ENCODE peak calls at places on chromosomes 12 and 14, in nine cellular contexts. Q is hepatocyte, A is thyroid gland, T is right cardiac atrium, N is pancreas, R is stomach, Z is heart right ventricle, P is ovary, M is aorta. W is an unnamed sample.
A peak's percentile ranks its signal among the peaks of the same experiment; 100 is the strongest.

GRCh38 chr12:109717390-109718357 is 4.0 kb downstream of the FAM222A start:
- DNase-seq in T (no peak), R (no peak), P (no peak), Q (no peak), M (no peak), A (no peak), Z (no peak), N (no peak), W (no peak)

GRCh38 chr12:49889361-49890095 is 14.2 kb downstream of the FAIM2 start:
- DNase-seq in N (no peak), T (peak; percentile 32), R (no peak), Q (no peak), Z (no peak), A (no peak), P (no peak), M (peak; percentile 33), W (no peak)

GRCh38 chr12:7344831-7345230 is 41.0 kb downstream of the ACSM4 start:
- DNase-seq in P (no peak), R (no peak), A (no peak), N (no peak), T (no peak), Q (no peak), Z (no peak), M (no peak), W (no peak)

GRCh38 chr12:118150625-118151024 is 14.7 kb downstream of the PEBP1 start:
- DNase-seq in T (no peak), R (no peak), A (peak; percentile 34), N (no peak), Z (no peak), Q (no peak), P (no peak), M (no peak), W (no peak)

GRCh38 chr14:31340297-31341063 is 79.9 kb downstream of the HEATR5A start:
- DNase-seq in N (no peak), R (no peak), Q (no peak), P (no peak), Z (no peak), M (no peak), A (no peak), T (no peak), W (no peak)

GRCh38 chr14:74290415-74290814 is 12.3 kb downstream of the ABCD4 start:
- DNase-seq in A (no peak), P (no peak), Z (no peak), N (no peak), M (no peak), Q (no peak), R (no peak), T (no peak), W (no peak)

GRCh38 chr12:108495054-108495453 is 20.0 kb upstream of the FICD start:
- DNase-seq in M (no peak), P (no peak), Q (no peak), N (no peak), R (no peak), Z (no peak), A (no peak), T (no peak), W (no peak)

GRCh38 chr12:102885043-102885932 is 31.8 kb downstream of the PAH start:
- DNase-seq in P (no peak), R (no peak), A (no peak), T (no peak), Z (no peak), Q (peak; percentile 64), M (no peak), N (peak; percentile 71), W (peak; percentile 51)

GRCh38 chr12:104526320-104526719 is 69.6 kb downstream of the CHST11 start:
- DNase-seq in R (no peak), A (no peak), Z (no peak), M (no peak), Q (no peak), N (no peak), T (no peak), P (no peak), W (no peak)

GRCh38 chr14:23558363-23559009 is 2.4 kb downstream of the THTPA start:
- DNase-seq in Q (no peak), P (no peak), A (no peak), M (no peak), N (no peak), Z (no peak), R (no peak), T (peak; percentile 19), W (no peak)

GRCh38 chr14:101475468-101476257 is 85.6 kb upstream of the DIO3 start:
- DNase-seq in Z (no peak), N (peak; percentile 55), R (peak; percentile 23), T (no peak), A (no peak), P (peak; percentile 72), Q (peak; percentile 64), M (no peak), W (no peak)

GRCh38 chr12:111268738-111269572 is 99.9 kb downstream of the PHETA1 start:
- DNase-seq in N (no peak), R (no peak), M (no peak), P (no peak), Q (no peak), A (no peak), Z (no peak), T (no peak), W (no peak)

GRCh38 chr14:104870368-104871144 is 5.5 kb downstream of the CEP170B start:
- DNase-seq in P (peak; percentile 22), M (no peak), N (peak; percentile 63), A (peak; percentile 20), Q (no peak), Z (peak; percentile 34), T (peak; percentile 71), R (peak; percentile 44), W (no peak)

DNA sequence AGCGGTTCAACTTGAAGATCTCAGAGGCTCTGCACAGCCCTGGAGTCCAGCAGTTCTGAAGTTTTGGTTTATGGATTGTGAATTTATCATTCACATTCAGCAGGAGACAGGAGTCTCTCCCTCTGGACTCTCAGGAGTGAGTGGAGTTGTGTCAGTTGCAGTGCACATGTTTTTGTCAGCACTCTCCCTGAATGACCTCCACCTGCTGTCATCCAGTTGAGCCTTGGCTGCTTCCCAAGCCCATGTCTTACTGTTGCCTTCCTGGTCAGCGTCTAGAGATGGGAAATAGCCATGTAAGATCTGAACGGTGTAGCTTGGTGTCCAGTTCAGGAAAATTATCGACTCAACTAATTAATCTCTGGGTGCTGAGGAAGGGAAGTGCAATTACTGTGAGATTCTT is 133.2 kb downstream of the PRKCH start:
- DNase-seq in Z (peak; percentile 30), T (no peak), Q (no peak), M (no peak), N (peak; percentile 49), P (no peak), R (no peak), A (peak; percentile 41), W (no peak)
- H3K4me3 ChIP-seq in Z (no peak overlapping the region), T (no peak overlapping the region), Q (no peak overlapping the region), M (no peak overlapping the region), N (no peak overlapping the region), P (no peak overlapping the region), R (no peak overlapping the region), A (no peak overlapping the region), W (no peak overlapping the region)

GRCh38 chr12:124492879-124493808 is 74.3 kb downstream of the NCOR2 start:
- DNase-seq in P (no peak), Z (peak; percentile 19), T (peak; percentile 60), Q (no peak), M (no peak), N (no peak), A (no peak), R (no peak), W (peak; percentile 18)

GRCh38 chr12:124490584-124491305 is 76.7 kb downstream of the NCOR2 start:
- DNase-seq in N (peak; percentile 95), A (peak; percentile 75), Q (peak; percentile 72), P (peak; percentile 67), M (peak; percentile 78), R (peak; percentile 96), T (peak; percentile 96), Z (peak; percentile 89), W (peak; percentile 27)

GRCh38 chr12:124489915-124490583 is 77.4 kb downstream of the NCOR2 start:
- DNase-seq in M (no peak), T (peak; percentile 16), Z (no peak), A (no peak), P (peak; percentile 12), R (no peak), Q (no peak), N (no peak), W (no peak)

GRCh38 chr12:124491310-124491709 is 76.1 kb downstream of the NCOR2 start:
- DNase-seq in T (peak; percentile 4), A (no peak), Z (no peak), Q (no peak), R (no peak), M (no peak), N (no peak), P (no peak), W (no peak)

GRCh38 chr12:124491856-124492420 is 75.5 kb downstream of the NCOR2 start:
- DNase-seq in Z (peak; percentile 13), N (no peak), T (peak; percentile 54), M (no peak), P (no peak), A (no peak), Q (no peak), R (no peak), W (no peak)
- H3K4me1 ChIP-seq in Z (peaks cover 18% of the 10 kb centered on the region), N (peaks cover 27% of the 10 kb centered on the region), T (peaks cover 27% of the 10 kb centered on the region), M (no peaks in the 10 kb centered on the region), P (peaks cover 18% of the 10 kb centered on the region), A (no peaks in the 10 kb centered on the region), Q (peaks cover 15% of the 10 kb centered on the region), R (peaks cover 38% of the 10 kb centered on the region), W (peaks cover 3% of the 10 kb centered on the region)

DNA sequence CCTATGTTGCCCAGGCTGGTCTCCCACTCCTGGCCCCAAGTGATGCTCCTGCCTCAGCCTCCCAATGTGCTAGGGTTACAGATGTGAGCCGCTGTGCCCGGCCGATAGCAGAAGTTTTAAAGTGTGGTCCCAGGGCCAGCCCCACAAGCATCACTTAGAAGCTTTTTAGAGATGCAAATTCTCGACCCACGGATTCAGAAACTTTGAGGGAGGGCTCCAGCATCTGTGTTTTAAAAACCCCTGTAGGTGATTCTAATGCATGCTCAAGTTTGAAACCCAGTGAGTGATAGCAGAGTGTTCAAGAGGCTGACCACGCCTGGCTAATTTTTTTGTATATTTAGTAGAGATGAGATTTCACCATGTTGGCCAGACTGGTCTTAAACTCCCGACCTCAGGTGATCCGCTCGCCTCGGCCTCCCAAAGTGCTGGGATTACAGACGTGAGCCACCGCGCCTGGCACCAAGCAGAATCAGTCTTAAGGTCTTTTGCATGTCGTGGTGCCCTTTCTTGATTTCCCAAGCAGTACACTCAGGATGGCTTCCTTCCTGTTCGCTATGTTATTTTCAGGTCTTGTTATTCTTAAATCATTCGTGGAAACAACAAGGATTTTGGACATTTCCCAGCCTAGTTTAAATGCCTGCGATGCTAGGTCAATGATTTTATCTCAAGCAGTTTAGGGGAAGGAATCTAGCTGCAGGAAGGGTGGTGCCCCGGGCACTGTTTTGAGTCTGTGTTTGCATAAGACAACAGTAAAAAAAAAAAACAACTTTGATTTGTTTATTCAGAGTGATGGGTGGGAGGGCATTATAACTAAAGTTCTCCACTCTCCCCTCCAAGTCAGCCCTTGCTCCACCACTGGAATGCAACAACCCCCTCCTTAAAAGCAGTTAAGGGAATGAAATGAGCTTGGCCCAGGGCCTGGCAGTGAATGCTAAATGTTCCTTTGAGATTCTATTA is 9.2 kb upstream of the RILPL2 start:
- DNase-seq in T (peak; percentile 73), P (no peak), A (peak; percentile 86), Q (peak; percentile 49), R (peak; percentile 54), Z (peak; percentile 28), M (peak; percentile 77), N (no peak), W (no peak)
- H3K4me3 ChIP-seq in T (no peak overlapping the region), P (no peak overlapping the region), A (no peak overlapping the region), Q (no peak overlapping the region), R (no peak overlapping the region), Z (no peak overlapping the region), M (no peak overlapping the region), N (no peak overlapping the region), W (no peak overlapping the region)

GRCh38 chr14:21043387-21044105 is 1.4 kb downstream of the RNASE7 start:
- DNase-seq in A (no peak), N (no peak), Z (no peak), R (no peak), T (no peak), P (no peak), M (no peak), Q (no peak), W (no peak)
- H3K4me1 ChIP-seq in A (peaks cover 27% of the 10 kb centered on the region), N (peaks cover 49% of the 10 kb centered on the region), Z (peaks cover 13% of the 10 kb centered on the region), R (peaks cover 40% of the 10 kb centered on the region), T (peaks cover 23% of the 10 kb centered on the region), P (peaks cover 7% of the 10 kb centered on the region), M (no peaks in the 10 kb centered on the region), Q (peaks cover 14% of the 10 kb centered on the region), W (peaks cover 15% of the 10 kb centered on the region)